ENCODE peak calls at places on chromosome 10, in four cellular contexts. S is mucosa of descending colon, H is brain microvascular endothelial cell, E is hepatocyte. K is an unnamed sample.
A peak's percentile ranks its signal among the peaks of the same experiment; 100 is the strongest.

GRCh38 chr10:53387546-53387945 is 615.0 kb upstream of the MBL2 start:
- DNase-seq in E (no peak), H (peak; percentile 49), S (no peak), K (no peak)

GRCh38 chr10:52318822-52319464 is 4.9 kb downstream of the DKK1 start:
- DNase-seq in H (peak; percentile 82), E (peak; percentile 43), S (no peak), K (no peak)

GRCh38 chr10:89147256-89147655 is 59.9 kb downstream of the CH25H start:
- DNase-seq in H (peak; percentile 13), S (no peak), E (no peak), K (no peak)

GRCh38 chr10:6563075-6563474 is 17.0 kb downstream of the PRKCQ start:
- DNase-seq in H (no peak), S (no peak), E (no peak), K (no peak)

GRCh38 chr10:33345236-33345635 is 10.8 kb upstream of the NRP1 start:
- DNase-seq in S (no peak), E (no peak), H (no peak), K (no peak)

GRCh38 chr10:124710266-124710881 is 33.8 kb downstream of the FAM53B start:
- DNase-seq in H (no peak), S (peak; percentile 43), E (no peak), K (no peak)

GRCh38 chr10:12372846-12373245 is 23.5 kb downstream of the CAMK1D start:
- DNase-seq in S (no peak), E (no peak), H (no peak), K (no peak)

GRCh38 chr10:59831658-59832503 is 74.5 kb downstream of the CCDC6 start:
- DNase-seq in E (peak; percentile 8), S (no peak), H (no peak), K (no peak)

GRCh38 chr10:113447278-113447677 is 105.6 kb upstream of the HABP2 start:
- DNase-seq in S (no peak), E (no peak), H (no peak), K (no peak)

GRCh38 chr10:11204355-11204879 is 186.7 kb downstream of the CELF2 start:
- DNase-seq in H (no peak), S (no peak), E (no peak), K (no peak)

DNA sequence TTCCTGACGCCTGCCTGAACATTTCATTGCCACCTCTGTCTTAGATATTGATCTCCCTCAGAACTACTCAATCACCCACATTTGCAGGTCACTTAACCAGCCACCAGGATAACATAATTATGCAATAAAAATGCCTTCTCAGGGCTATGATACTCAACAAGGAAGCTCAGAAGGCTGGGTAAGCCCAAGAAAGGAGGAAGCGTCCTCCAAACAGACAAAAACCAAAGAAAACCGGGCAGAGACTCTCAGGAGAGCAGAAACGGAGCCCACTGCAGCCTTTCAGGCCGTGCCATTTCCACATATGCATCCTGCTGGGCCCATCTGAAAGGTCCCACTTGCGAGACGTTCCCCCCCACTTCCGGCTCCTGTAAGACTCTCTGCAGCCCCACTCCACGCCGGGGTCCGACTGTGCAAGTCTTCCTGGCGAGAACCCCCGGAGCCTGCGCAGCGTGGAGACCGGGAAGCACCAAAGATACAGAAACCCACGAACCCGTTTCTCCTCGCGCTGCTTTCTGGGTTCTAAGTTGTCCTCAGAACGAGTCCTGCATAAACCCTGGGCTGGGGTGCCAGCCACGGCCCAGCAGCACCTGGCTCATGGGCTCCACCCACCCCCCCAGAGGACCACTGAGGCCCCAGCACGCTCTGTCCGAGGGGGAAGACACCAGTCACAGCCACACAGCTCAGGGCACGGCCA is 83.7 kb downstream of the DIP2C start:
- DNase-seq in S (peak; percentile 38), H (no peak), E (no peak), K (no peak)
- H3K4me3 ChIP-seq in S (no peak overlapping the region), H (no peak overlapping the region), E (no peak overlapping the region), K (no peak overlapping the region)

GRCh38 chr10:79208251-79208983 is 138.9 kb upstream of the PPIF start:
- DNase-seq in H (no peak), E (no peak), S (no peak), K (no peak)
- H3K36me3 ChIP-seq in H (peaks cover 43% of the 10 kb centered on the region), E (no peaks in the 10 kb centered on the region), S (peaks cover 10% of the 10 kb centered on the region), K (peaks cover 76% of the 10 kb centered on the region)

GRCh38 chr10:16583382-16583781 is 61.7 kb upstream of the C1QL3 start:
- DNase-seq in S (no peak), H (no peak), E (no peak), K (no peak)
- H3K4me3 ChIP-seq in S (no peak overlapping the region), H (no peak overlapping the region), E (no peak overlapping the region), K (no peak overlapping the region)

GRCh38 chr10:93333278-93333978 is 148.7 kb downstream of the MYOF start:
- DNase-seq in H (no peak), E (no peak), S (no peak), K (no peak)
- H3K36me3 ChIP-seq in H (peaks cover 94% of the 10 kb centered on the region), E (no peaks in the 10 kb centered on the region), S (no peaks in the 10 kb centered on the region), K (peaks cover 96% of the 10 kb centered on the region)

DNA sequence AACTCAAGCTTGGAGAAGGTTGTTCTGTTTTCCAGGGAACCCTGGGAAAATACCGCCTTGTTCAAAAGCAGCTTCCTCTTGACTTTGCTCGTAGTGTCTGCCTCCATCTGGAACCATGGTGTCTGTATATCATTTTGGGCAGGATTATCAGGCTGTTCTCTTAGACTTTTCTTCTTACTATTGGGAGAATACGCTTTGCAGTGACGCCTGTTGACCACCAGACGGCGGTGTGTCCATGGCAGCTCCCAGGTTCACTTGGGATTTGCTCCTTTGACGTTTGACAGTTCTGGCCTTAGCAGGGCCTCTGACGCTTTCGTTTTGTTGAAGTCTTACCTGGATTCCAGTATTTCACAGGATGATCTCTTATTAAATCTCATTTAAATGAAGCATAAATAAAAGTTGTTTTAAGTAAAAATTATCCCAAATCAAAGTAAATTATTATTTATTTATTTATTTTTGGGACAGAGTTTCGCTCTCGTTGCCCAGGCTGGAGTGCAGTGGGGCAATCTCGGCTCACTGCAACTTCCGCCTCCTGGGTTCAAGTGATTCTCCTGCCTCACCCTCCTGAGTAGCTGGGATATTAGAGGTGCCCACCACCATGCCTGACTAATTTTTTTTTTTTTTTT is 41.8 kb upstream of the GJD4 start:
- DNase-seq in H (peak; percentile 35), S (peak; percentile 55), E (peak; percentile 71), K (peak; percentile 71)
- H3K4me3 ChIP-seq in H (no peak overlapping the region), S (no peak overlapping the region), E (no peak overlapping the region), K (no peak overlapping the region)

GRCh38 chr10:79200346-79200745 is 131.6 kb downstream of the ZMIZ1 start:
- DNase-seq in H (no peak), E (no peak), S (no peak), K (no peak)

GRCh38 chr10:79203833-79204232 is 135.1 kb downstream of the ZMIZ1 start:
- DNase-seq in E (no peak), H (no peak), S (no peak), K (no peak)

GRCh38 chr10:79201706-79202105 is 132.9 kb downstream of the ZMIZ1 start:
- DNase-seq in H (no peak), S (no peak), E (no peak), K (no peak)

GRCh38 chr10:79202188-79203013 is 133.6 kb downstream of the ZMIZ1 start:
- DNase-seq in S (no peak), E (peak; percentile 61), H (no peak), K (no peak)

DNA sequence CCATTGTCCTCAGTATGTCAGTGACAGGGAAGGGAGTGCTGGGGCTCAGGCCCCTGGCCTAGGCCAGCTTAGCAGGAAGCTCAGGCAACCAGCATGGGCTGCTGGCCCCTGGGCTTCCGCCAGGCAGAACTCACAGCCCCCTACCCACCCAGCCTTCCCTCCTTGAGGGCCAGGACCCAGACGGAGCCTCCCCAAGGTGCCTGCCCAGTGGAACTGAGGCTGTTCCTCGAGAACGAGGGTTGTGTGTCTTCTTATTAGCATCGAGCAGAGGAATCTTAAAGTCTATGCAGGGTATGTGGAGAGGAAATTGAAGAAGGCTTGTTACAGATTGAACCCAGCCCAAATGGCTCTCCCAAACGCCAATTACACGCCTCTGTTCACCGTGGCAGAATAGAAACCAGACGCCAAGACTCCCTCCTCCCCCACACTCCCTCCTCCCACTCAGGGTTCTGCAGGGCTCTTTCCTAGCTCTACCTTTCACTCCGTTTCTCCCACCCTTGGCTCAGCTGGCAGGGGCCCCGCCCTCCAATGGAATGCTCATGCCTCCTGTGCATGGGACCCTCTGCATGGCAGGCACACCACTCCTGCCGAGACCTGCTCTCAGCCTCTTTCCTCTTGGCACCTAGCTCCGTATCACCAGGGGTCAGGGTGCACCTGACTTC is 134.4 kb downstream of the ZMIZ1 start:
- DNase-seq in H (no peak), S (no peak), E (no peak), K (no peak)
- H3K36me3 ChIP-seq in H (peaks cover 26% of the 10 kb centered on the region), S (peaks cover under 1% of the 10 kb centered on the region), E (no peaks in the 10 kb centered on the region), K (peaks cover 57% of the 10 kb centered on the region)

DNA sequence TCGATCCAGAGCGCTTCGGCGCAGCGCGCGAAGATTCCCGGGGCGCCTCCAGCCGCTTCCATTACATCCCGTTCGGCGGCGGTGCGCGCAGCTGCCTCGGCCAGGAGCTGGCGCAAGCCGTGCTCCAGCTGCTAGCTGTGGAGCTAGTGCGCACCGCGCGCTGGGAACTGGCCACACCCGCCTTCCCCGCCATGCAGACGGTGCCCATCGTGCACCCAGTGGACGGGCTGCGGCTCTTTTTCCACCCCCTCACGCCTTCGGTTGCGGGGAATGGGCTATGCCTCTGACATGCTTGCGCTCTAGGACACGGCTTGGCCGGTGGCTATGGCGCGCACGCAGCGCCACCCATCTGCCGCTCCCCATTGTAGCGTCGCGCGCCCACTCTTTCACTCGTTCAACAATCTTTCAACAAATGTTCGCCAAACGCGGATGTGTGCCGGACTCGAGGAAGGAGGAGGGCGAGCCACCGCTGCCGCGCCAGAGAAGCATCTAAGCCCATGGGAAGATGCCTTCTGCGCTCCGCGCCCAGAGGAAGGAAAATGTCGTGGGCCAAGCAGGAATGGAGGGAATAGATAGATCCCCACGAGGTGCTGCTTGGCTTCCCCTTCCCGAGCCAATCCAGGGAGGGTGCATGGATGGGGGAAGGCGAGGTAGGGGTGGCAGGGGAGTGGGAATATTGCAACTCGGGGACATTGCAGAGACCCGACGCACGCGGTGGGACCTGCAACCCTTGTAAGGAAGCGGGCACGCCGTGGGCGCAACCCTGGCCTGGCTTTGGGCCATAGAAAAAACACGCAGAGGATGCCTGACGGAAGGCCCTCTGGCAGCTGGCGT is 5.1 kb upstream of the CYP26A1 start:
- DNase-seq in E (no peak), H (no peak), S (no peak), K (no peak)
- H3K4me3 ChIP-seq in E (no peak overlapping the region), H (no peak overlapping the region), S (no peak overlapping the region), K (peak overlapping the region; percentile 46)

DNA sequence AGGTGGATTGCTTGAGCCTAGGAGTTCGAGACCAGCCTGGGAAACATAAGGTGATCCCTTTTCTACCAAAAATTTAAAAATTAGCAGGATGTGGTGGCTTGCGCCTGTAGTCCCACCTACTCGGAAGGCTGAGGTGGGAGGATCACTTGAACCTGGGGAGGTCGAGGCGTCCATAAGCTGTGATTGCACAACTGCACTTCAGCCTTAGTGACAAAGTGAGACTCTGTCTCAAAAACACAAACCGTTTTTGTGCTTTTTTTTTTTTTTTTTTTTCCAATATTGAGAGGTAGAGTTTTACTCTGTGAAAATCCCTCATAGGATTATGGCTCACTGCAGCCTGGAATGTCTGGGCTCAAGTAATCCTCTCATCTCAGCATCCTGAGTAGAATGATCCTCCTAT is 14.1 kb downstream of the CCAR1 start:
- DNase-seq in S (no peak), H (no peak), E (no peak), K (no peak)
- H3K36me3 ChIP-seq in S (peaks cover 3% of the 10 kb centered on the region), H (peaks cover 73% of the 10 kb centered on the region), E (no peaks in the 10 kb centered on the region), K (peaks cover 49% of the 10 kb centered on the region)